ENCODE peak calls at places on chromosomes 3 and 15, in nine cellular contexts. One of them, this sample, is unnamed.

GRCh38 chr3:72820405-72820804 is 27.8 kb downstream of the SHQ1 start:
- DNase-seq in Calu3: no peak
- DNase-seq in HFFc6: peak; percentile 72
- DNase-seq in HCT116: no peak
- DNase-seq in cardiac fibroblast: peak; percentile 88
- DNase-seq in NB4: no peak
- DNase-seq in mucosa of descending colon: no peak
- DNase-seq in lower lobe of right lung: no peak
- DNase-seq in Peyer's patch: no peak
- DNase-seq in this sample: no peak

GRCh38 chr3:123758081-123758564 is 126.0 kb downstream of the MYLK start:
- DNase-seq in Calu3: peak; percentile 22
- DNase-seq in HFFc6: peak; percentile 87
- DNase-seq in HCT116: no peak
- DNase-seq in cardiac fibroblast: peak; percentile 55
- DNase-seq in NB4: peak; percentile 15
- DNase-seq in mucosa of descending colon: no peak
- DNase-seq in lower lobe of right lung: no peak
- DNase-seq in Peyer's patch: no peak
- DNase-seq in this sample: no peak

GRCh38 chr3:85297291-85297690 is 338.5 kb downstream of the CADM2 start:
- DNase-seq in Calu3: no peak
- DNase-seq in HFFc6: no peak
- DNase-seq in HCT116: no peak
- DNase-seq in cardiac fibroblast: no peak
- DNase-seq in NB4: no peak
- DNase-seq in mucosa of descending colon: no peak
- DNase-seq in lower lobe of right lung: no peak
- DNase-seq in Peyer's patch: no peak
- DNase-seq in this sample: no peak

GRCh38 chr3:8416965-8417364 is 84.7 kb upstream of the LMCD1 start:
- DNase-seq in Calu3: peak; percentile 34
- DNase-seq in HFFc6: no peak
- DNase-seq in HCT116: peak; percentile 6
- DNase-seq in cardiac fibroblast: peak; percentile 19
- DNase-seq in NB4: peak; percentile 25
- DNase-seq in mucosa of descending colon: peak; percentile 76
- DNase-seq in lower lobe of right lung: peak; percentile 56
- DNase-seq in Peyer's patch: no peak
- DNase-seq in this sample: no peak

GRCh38 chr3:13252207-13252606 is 167.9 kb downstream of the NUP210 start:
- DNase-seq in Calu3: no peak
- DNase-seq in HFFc6: no peak
- DNase-seq in HCT116: no peak
- DNase-seq in cardiac fibroblast: no peak
- DNase-seq in NB4: no peak
- DNase-seq in mucosa of descending colon: no peak
- DNase-seq in lower lobe of right lung: no peak
- DNase-seq in Peyer's patch: no peak
- DNase-seq in this sample: no peak

GRCh38 chr3:42013652-42014442 is 51.9 kb upstream of the ULK4 start:
- DNase-seq in Calu3: peak; percentile 28
- DNase-seq in HFFc6: no peak
- DNase-seq in HCT116: no peak
- DNase-seq in cardiac fibroblast: peak; percentile 9
- DNase-seq in NB4: peak; percentile 52
- DNase-seq in mucosa of descending colon: peak; percentile 76
- DNase-seq in lower lobe of right lung: peak; percentile 69
- DNase-seq in Peyer's patch: peak; percentile 69
- DNase-seq in this sample: no peak

GRCh38 chr15:46710561-46710960 is 1006.7 kb upstream of the SEMA6D start:
- DNase-seq in Calu3: no peak
- DNase-seq in HFFc6: no peak
- DNase-seq in HCT116: no peak
- DNase-seq in cardiac fibroblast: no peak
- DNase-seq in NB4: no peak
- DNase-seq in mucosa of descending colon: no peak
- DNase-seq in lower lobe of right lung: no peak
- DNase-seq in Peyer's patch: no peak
- DNase-seq in this sample: no peak

GRCh38 chr3:130963444-130963843 is 63.2 kb downstream of the ASTE1 start:
- DNase-seq in Calu3: no peak
- DNase-seq in HFFc6: no peak
- DNase-seq in HCT116: no peak
- DNase-seq in cardiac fibroblast: peak; percentile 33
- DNase-seq in NB4: no peak
- DNase-seq in mucosa of descending colon: no peak
- DNase-seq in lower lobe of right lung: no peak
- DNase-seq in Peyer's patch: no peak
- DNase-seq in this sample: no peak

GRCh38 chr3:61853912-61854311 is 292.5 kb downstream of the PTPRG start:
- DNase-seq in Calu3: no peak
- DNase-seq in HFFc6: no peak
- DNase-seq in HCT116: no peak
- DNase-seq in cardiac fibroblast: peak; percentile 34
- DNase-seq in NB4: no peak
- DNase-seq in mucosa of descending colon: no peak
- DNase-seq in lower lobe of right lung: no peak
- DNase-seq in Peyer's patch: no peak
- DNase-seq in this sample: no peak

GRCh38 chr3:61861410-61861809 is 300.0 kb downstream of the PTPRG start:
- DNase-seq in Calu3: no peak
- DNase-seq in HFFc6: no peak
- DNase-seq in HCT116: no peak
- DNase-seq in cardiac fibroblast: no peak
- DNase-seq in NB4: no peak
- DNase-seq in mucosa of descending colon: no peak
- DNase-seq in lower lobe of right lung: no peak
- DNase-seq in Peyer's patch: no peak
- DNase-seq in this sample: no peak

GRCh38 chr3:61855211-61855610 is 293.8 kb downstream of the PTPRG start:
- DNase-seq in Calu3: no peak
- DNase-seq in HFFc6: no peak
- DNase-seq in HCT116: no peak
- DNase-seq in cardiac fibroblast: peak; percentile 54
- DNase-seq in NB4: no peak
- DNase-seq in mucosa of descending colon: no peak
- DNase-seq in lower lobe of right lung: no peak
- DNase-seq in Peyer's patch: no peak
- DNase-seq in this sample: no peak

GRCh38 chr3:61857297-61857696 is 295.9 kb downstream of the PTPRG start:
- DNase-seq in Calu3: no peak
- DNase-seq in HFFc6: no peak
- DNase-seq in HCT116: no peak
- DNase-seq in cardiac fibroblast: no peak
- DNase-seq in NB4: no peak
- DNase-seq in mucosa of descending colon: no peak
- DNase-seq in lower lobe of right lung: no peak
- DNase-seq in Peyer's patch: no peak
- DNase-seq in this sample: no peak

GRCh38 chr3:61858054-61858453 is 296.7 kb downstream of the PTPRG start:
- DNase-seq in Calu3: no peak
- DNase-seq in HFFc6: peak; percentile 33
- DNase-seq in HCT116: peak; percentile 7
- DNase-seq in cardiac fibroblast: peak; percentile 75
- DNase-seq in NB4: peak; percentile 1
- DNase-seq in mucosa of descending colon: no peak
- DNase-seq in lower lobe of right lung: no peak
- DNase-seq in Peyer's patch: no peak
- DNase-seq in this sample: no peak
- TF ChIP-seq CTCF in Calu3: no peak
- TF ChIP-seq CTCF in HFFc6: peak; percentile 73
- TF ChIP-seq CTCF in HCT116: no peak
- TF ChIP-seq CTCF in cardiac fibroblast: peak; percentile 48
- TF ChIP-seq CTCF in NB4: no peak
- TF ChIP-seq CTCF in mucosa of descending colon: no peak
- TF ChIP-seq CTCF in lower lobe of right lung: peak; percentile 36
- TF ChIP-seq CTCF in Peyer's patch: peak; percentile 71
- TF ChIP-seq CTCF in this sample: peak; percentile 41

GRCh38 chr15:42373274-42373673 is 14.0 kb downstream of the CAPN3 start:
- DNase-seq in Calu3: no peak
- DNase-seq in HFFc6: no peak
- DNase-seq in HCT116: no peak
- DNase-seq in cardiac fibroblast: peak; percentile 14
- DNase-seq in NB4: no peak
- DNase-seq in mucosa of descending colon: no peak
- DNase-seq in lower lobe of right lung: no peak
- DNase-seq in Peyer's patch: no peak
- DNase-seq in this sample: no peak

GRCh38 chr15:42368096-42368495 is 8.8 kb downstream of the CAPN3 start:
- DNase-seq in Calu3: no peak
- DNase-seq in HFFc6: no peak
- DNase-seq in HCT116: no peak
- DNase-seq in cardiac fibroblast: peak; percentile 31
- DNase-seq in NB4: no peak
- DNase-seq in mucosa of descending colon: no peak
- DNase-seq in lower lobe of right lung: no peak
- DNase-seq in Peyer's patch: no peak
- DNase-seq in this sample: no peak

GRCh38 chr15:42374810-42375209 is 15.5 kb downstream of the CAPN3 start:
- DNase-seq in Calu3: no peak
- DNase-seq in HFFc6: no peak
- DNase-seq in HCT116: no peak
- DNase-seq in cardiac fibroblast: no peak
- DNase-seq in NB4: no peak
- DNase-seq in mucosa of descending colon: no peak
- DNase-seq in lower lobe of right lung: no peak
- DNase-seq in Peyer's patch: no peak
- DNase-seq in this sample: no peak

GRCh38 chr15:42373936-42374335 is 14.6 kb downstream of the CAPN3 start:
- DNase-seq in Calu3: no peak
- DNase-seq in HFFc6: no peak
- DNase-seq in HCT116: no peak
- DNase-seq in cardiac fibroblast: no peak
- DNase-seq in NB4: no peak
- DNase-seq in mucosa of descending colon: no peak
- DNase-seq in lower lobe of right lung: no peak
- DNase-seq in Peyer's patch: no peak
- DNase-seq in this sample: no peak

DNA sequence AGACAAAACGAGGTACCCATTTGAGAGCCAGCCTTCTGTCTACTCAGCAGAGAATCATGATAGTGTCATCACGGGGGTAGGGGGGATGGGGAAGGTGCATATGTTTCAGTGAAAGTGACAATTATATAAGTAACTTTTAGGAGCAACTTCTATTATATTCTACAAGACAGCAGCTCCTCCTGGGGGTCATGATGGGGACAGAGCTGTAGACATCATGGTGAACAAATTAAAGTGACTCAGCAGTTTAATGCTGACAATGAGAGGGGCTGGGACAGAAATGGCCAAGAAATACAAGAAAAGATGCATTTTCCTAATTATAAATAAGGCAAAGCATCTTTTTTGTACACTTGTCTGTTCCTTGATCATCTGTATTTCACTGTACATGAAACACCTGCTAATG is 11.8 kb downstream of the CAPN3 start:
- DNase-seq in Calu3: no peak
- DNase-seq in HFFc6: peak; percentile 9
- DNase-seq in HCT116: peak; percentile 4
- DNase-seq in cardiac fibroblast: peak; percentile 39
- DNase-seq in NB4: peak; percentile 44
- DNase-seq in mucosa of descending colon: no peak
- DNase-seq in lower lobe of right lung: no peak
- DNase-seq in Peyer's patch: no peak
- DNase-seq in this sample: no peak
- TF ChIP-seq CTCF in Calu3: no peak
- TF ChIP-seq CTCF in HFFc6: peak; percentile 60
- TF ChIP-seq CTCF in HCT116: peak; percentile 12
- TF ChIP-seq CTCF in cardiac fibroblast: peak; percentile 36
- TF ChIP-seq CTCF in NB4: no peak
- TF ChIP-seq CTCF in mucosa of descending colon: no peak
- TF ChIP-seq CTCF in lower lobe of right lung: no peak
- TF ChIP-seq CTCF in Peyer's patch: no peak
- TF ChIP-seq CTCF in this sample: peak; percentile 14

GRCh38 chr3:138950006-138950644 is 3.1 kb downstream of the FOXL2NB start:
- DNase-seq in Calu3: peak; percentile 42
- DNase-seq in HFFc6: no peak
- DNase-seq in HCT116: no peak
- DNase-seq in cardiac fibroblast: peak; percentile 36
- DNase-seq in NB4: peak; percentile 76
- DNase-seq in mucosa of descending colon: no peak
- DNase-seq in lower lobe of right lung: no peak
- DNase-seq in Peyer's patch: peak; percentile 56
- DNase-seq in this sample: no peak
- TF ChIP-seq CTCF in Calu3: no peak
- TF ChIP-seq CTCF in HFFc6: no peak
- TF ChIP-seq CTCF in HCT116: no peak
- TF ChIP-seq CTCF in cardiac fibroblast: no peak
- TF ChIP-seq CTCF in NB4: no peak
- TF ChIP-seq CTCF in mucosa of descending colon: no peak
- TF ChIP-seq CTCF in lower lobe of right lung: no peak
- TF ChIP-seq CTCF in Peyer's patch: no peak
- TF ChIP-seq CTCF in this sample: no peak

DNA sequence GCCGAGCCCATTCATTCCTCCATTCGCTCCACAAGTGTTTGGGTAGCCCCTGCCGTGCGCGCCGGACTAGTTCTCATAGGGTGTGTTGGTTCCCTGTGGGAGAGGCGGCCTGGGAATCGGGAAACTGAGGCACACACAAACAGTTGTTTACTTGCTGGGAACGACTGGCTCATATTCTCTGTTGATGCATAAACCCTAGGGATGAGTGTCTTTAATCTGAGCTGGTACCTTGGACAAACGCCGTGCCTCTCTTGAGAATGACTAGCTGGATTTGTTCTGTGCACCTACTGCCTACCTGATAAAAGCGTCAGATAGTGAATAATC is 737 bp downstream of the DNAJA4 start:
- DNase-seq in Calu3: no peak
- DNase-seq in HFFc6: no peak
- DNase-seq in HCT116: no peak
- DNase-seq in cardiac fibroblast: no peak
- DNase-seq in NB4: no peak
- DNase-seq in mucosa of descending colon: no peak
- DNase-seq in lower lobe of right lung: no peak
- DNase-seq in Peyer's patch: no peak
- DNase-seq in this sample: no peak
- TF ChIP-seq CTCF in Calu3: no peak
- TF ChIP-seq CTCF in HFFc6: no peak
- TF ChIP-seq CTCF in HCT116: no peak
- TF ChIP-seq CTCF in cardiac fibroblast: no peak
- TF ChIP-seq CTCF in NB4: no peak
- TF ChIP-seq CTCF in mucosa of descending colon: no peak
- TF ChIP-seq CTCF in lower lobe of right lung: no peak
- TF ChIP-seq CTCF in Peyer's patch: no peak
- TF ChIP-seq CTCF in this sample: no peak

DNA sequence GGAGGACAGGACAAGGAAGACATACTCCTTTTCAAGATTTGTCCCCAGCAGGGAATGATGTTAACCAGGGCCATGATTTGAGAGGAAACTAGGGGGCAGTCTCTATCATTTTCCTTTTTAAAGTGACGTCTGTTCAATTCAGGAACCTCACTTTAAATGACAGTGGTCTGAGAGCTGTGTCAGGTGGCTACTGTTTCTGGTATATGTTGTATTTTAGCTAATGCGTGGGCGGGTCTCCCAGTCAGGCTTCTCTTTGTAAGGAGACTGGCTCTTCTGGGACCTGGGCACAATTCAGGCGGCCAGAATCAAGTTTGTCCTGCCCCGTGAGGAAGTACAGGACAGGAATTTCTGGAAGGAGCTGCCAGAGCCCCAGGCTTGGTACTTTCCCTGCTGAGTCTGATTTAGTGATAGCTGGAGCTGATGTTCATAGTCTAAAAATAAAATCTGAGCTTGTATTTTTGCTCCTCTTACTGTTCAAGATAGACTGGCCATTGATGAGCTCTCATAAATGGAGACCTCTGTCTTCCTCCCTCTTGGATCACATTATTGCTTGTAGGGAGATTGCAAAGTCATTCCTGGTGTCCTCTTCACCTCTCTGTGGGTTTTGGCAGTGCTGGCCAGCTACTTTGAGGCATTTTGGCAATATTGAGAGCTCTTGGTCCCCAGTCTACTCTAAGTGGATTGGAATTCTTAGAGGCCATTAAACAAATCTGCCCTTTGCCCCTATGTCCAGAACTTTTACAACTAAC is 25.6 kb downstream of the SQOR start:
- DNase-seq in Calu3: peak; percentile 31
- DNase-seq in HFFc6: peak; percentile 31
- DNase-seq in HCT116: no peak
- DNase-seq in cardiac fibroblast: peak; percentile 12
- DNase-seq in NB4: no peak
- DNase-seq in mucosa of descending colon: peak; percentile 47
- DNase-seq in lower lobe of right lung: no peak
- DNase-seq in Peyer's patch: no peak
- DNase-seq in this sample: peak; percentile 34
- TF ChIP-seq CTCF in Calu3: no peak
- TF ChIP-seq CTCF in HFFc6: no peak
- TF ChIP-seq CTCF in HCT116: peak; percentile 18
- TF ChIP-seq CTCF in cardiac fibroblast: no peak
- TF ChIP-seq CTCF in NB4: no peak
- TF ChIP-seq CTCF in mucosa of descending colon: no peak
- TF ChIP-seq CTCF in lower lobe of right lung: no peak
- TF ChIP-seq CTCF in Peyer's patch: no peak
- TF ChIP-seq CTCF in this sample: no peak